ENCODE peak calls at places on chromosome 15, in six cellular contexts. One of them, this sample, is unnamed.

GRCh38 chr15:27767918-27768640 is 331.0 kb downstream of the OCA2 start:
- DNase-seq in germinal center: no peak
- DNase-seq in D341Med: no peak
- DNase-seq in ACHN: no peak
- DNase-seq in NCI-H1092: no peak
- DNase-seq in activated CD8-positive, alpha-beta memory T cell treated with anti-CD3 and anti-CD28 coated beads for 4 hours: no peak
- DNase-seq in this sample: no peak

GRCh38 chr15:59885832-59886231 is 118.3 kb upstream of the FOXB1 start:
- DNase-seq in germinal center: no peak
- DNase-seq in D341Med: no peak
- DNase-seq in ACHN: no peak
- DNase-seq in NCI-H1092: peak; percentile 55
- DNase-seq in activated CD8-positive, alpha-beta memory T cell treated with anti-CD3 and anti-CD28 coated beads for 4 hours: no peak
- DNase-seq in this sample: no peak

GRCh38 chr15:79967331-79968182 is 3.4 kb downstream of the BCL2A1 start:
- DNase-seq in germinal center: no peak
- DNase-seq in D341Med: no peak
- DNase-seq in ACHN: no peak
- DNase-seq in NCI-H1092: no peak
- DNase-seq in activated CD8-positive, alpha-beta memory T cell treated with anti-CD3 and anti-CD28 coated beads for 4 hours: no peak
- DNase-seq in this sample: no peak

GRCh38 chr15:45549831-45550230 is 27.3 kb upstream of the SLC30A4 start:
- DNase-seq in germinal center: no peak
- DNase-seq in D341Med: no peak
- DNase-seq in ACHN: no peak
- DNase-seq in NCI-H1092: no peak
- DNase-seq in activated CD8-positive, alpha-beta memory T cell treated with anti-CD3 and anti-CD28 coated beads for 4 hours: no peak
- DNase-seq in this sample: no peak

GRCh38 chr15:71804695-71805470 is 5.5 kb upstream of the NR2E3 start:
- DNase-seq in germinal center: no peak
- DNase-seq in D341Med: no peak
- DNase-seq in ACHN: no peak
- DNase-seq in NCI-H1092: no peak
- DNase-seq in activated CD8-positive, alpha-beta memory T cell treated with anti-CD3 and anti-CD28 coated beads for 4 hours: no peak
- DNase-seq in this sample: no peak

GRCh38 chr15:51108933-51109550 is 14.3 kb upstream of the TNFAIP8L3 start:
- DNase-seq in germinal center: no peak
- DNase-seq in D341Med: no peak
- DNase-seq in ACHN: no peak
- DNase-seq in NCI-H1092: no peak
- DNase-seq in activated CD8-positive, alpha-beta memory T cell treated with anti-CD3 and anti-CD28 coated beads for 4 hours: no peak
- DNase-seq in this sample: no peak

GRCh38 chr15:92375057-92375456 is 18.6 kb upstream of the ST8SIA2 start:
- DNase-seq in germinal center: no peak
- DNase-seq in D341Med: no peak
- DNase-seq in ACHN: no peak
- DNase-seq in NCI-H1092: no peak
- DNase-seq in activated CD8-positive, alpha-beta memory T cell treated with anti-CD3 and anti-CD28 coated beads for 4 hours: no peak
- DNase-seq in this sample: no peak

GRCh38 chr15:71153823-71154524 is 38.7 kb downstream of the THSD4 start:
- DNase-seq in germinal center: no peak
- DNase-seq in D341Med: peak; percentile 52
- DNase-seq in ACHN: no peak
- DNase-seq in NCI-H1092: no peak
- DNase-seq in activated CD8-positive, alpha-beta memory T cell treated with anti-CD3 and anti-CD28 coated beads for 4 hours: no peak
- DNase-seq in this sample: no peak

GRCh38 chr15:78716651-78717050 is 75.6 kb upstream of the CHRNB4 start:
- DNase-seq in germinal center: no peak
- DNase-seq in D341Med: no peak
- DNase-seq in ACHN: no peak
- DNase-seq in NCI-H1092: no peak
- DNase-seq in activated CD8-positive, alpha-beta memory T cell treated with anti-CD3 and anti-CD28 coated beads for 4 hours: no peak
- DNase-seq in this sample: no peak

GRCh38 chr15:92091155-92091734 is 237.7 kb downstream of the SLCO3A1 start:
- DNase-seq in germinal center: no peak
- DNase-seq in D341Med: peak; percentile 61
- DNase-seq in ACHN: peak; percentile 24
- DNase-seq in NCI-H1092: no peak
- DNase-seq in activated CD8-positive, alpha-beta memory T cell treated with anti-CD3 and anti-CD28 coated beads for 4 hours: no peak
- DNase-seq in this sample: peak; percentile 75

GRCh38 chr15:41417418-41417811 is 520 bp downstream of the RTF1 start:
- DNase-seq in germinal center: no peak
- DNase-seq in D341Med: peak; percentile 77
- DNase-seq in ACHN: peak; percentile 28
- DNase-seq in NCI-H1092: no peak
- DNase-seq in activated CD8-positive, alpha-beta memory T cell treated with anti-CD3 and anti-CD28 coated beads for 4 hours: peak; percentile 5
- DNase-seq in this sample: no peak

GRCh38 chr15:89822951-89823701 is 8.5 kb upstream of the ANPEP start:
- DNase-seq in germinal center: no peak
- DNase-seq in D341Med: peak; percentile 54
- DNase-seq in ACHN: no peak
- DNase-seq in NCI-H1092: no peak
- DNase-seq in activated CD8-positive, alpha-beta memory T cell treated with anti-CD3 and anti-CD28 coated beads for 4 hours: no peak
- DNase-seq in this sample: no peak

GRCh38 chr15:39053480-39053879 is 488.9 kb upstream of the RASGRP1 start:
- DNase-seq in germinal center: no peak
- DNase-seq in D341Med: no peak
- DNase-seq in ACHN: no peak
- DNase-seq in NCI-H1092: no peak
- DNase-seq in activated CD8-positive, alpha-beta memory T cell treated with anti-CD3 and anti-CD28 coated beads for 4 hours: no peak
- DNase-seq in this sample: no peak

GRCh38 chr15:60520825-60521368 is 42.0 kb upstream of the ICE2 start:
- DNase-seq in germinal center: peak; percentile 57
- DNase-seq in D341Med: peak; percentile 64
- DNase-seq in ACHN: peak; percentile 64
- DNase-seq in NCI-H1092: peak; percentile 27
- DNase-seq in activated CD8-positive, alpha-beta memory T cell treated with anti-CD3 and anti-CD28 coated beads for 4 hours: peak; percentile 62
- DNase-seq in this sample: peak; percentile 82

GRCh38 chr15:28027714-28028076 is 71.4 kb downstream of the OCA2 start:
- DNase-seq in germinal center: no peak
- DNase-seq in D341Med: no peak
- DNase-seq in ACHN: no peak
- DNase-seq in NCI-H1092: no peak
- DNase-seq in activated CD8-positive, alpha-beta memory T cell treated with anti-CD3 and anti-CD28 coated beads for 4 hours: no peak
- DNase-seq in this sample: no peak

GRCh38 chr15:42919794-42920280 is 741 bp downstream of the TTBK2 start:
- DNase-seq in germinal center: peak; percentile 7
- DNase-seq in D341Med: peak; percentile 31
- DNase-seq in ACHN: peak; percentile 52
- DNase-seq in NCI-H1092: no peak
- DNase-seq in activated CD8-positive, alpha-beta memory T cell treated with anti-CD3 and anti-CD28 coated beads for 4 hours: no peak
- DNase-seq in this sample: no peak

GRCh38 chr15:45884755-45885445 is 250.1 kb downstream of the SQOR start:
- DNase-seq in germinal center: no peak
- DNase-seq in D341Med: no peak
- DNase-seq in ACHN: no peak
- DNase-seq in NCI-H1092: peak; percentile 8
- DNase-seq in activated CD8-positive, alpha-beta memory T cell treated with anti-CD3 and anti-CD28 coated beads for 4 hours: no peak
- DNase-seq in this sample: no peak

GRCh38 chr15:33476076-33476475 is 165.3 kb downstream of the RYR3 start:
- DNase-seq in germinal center: no peak
- DNase-seq in D341Med: no peak
- DNase-seq in ACHN: no peak
- DNase-seq in NCI-H1092: no peak
- DNase-seq in activated CD8-positive, alpha-beta memory T cell treated with anti-CD3 and anti-CD28 coated beads for 4 hours: no peak
- DNase-seq in this sample: no peak